ENCODE peak calls at places on chromosomes 2 and 18, in five cellular contexts. B, Z, M, I and Q are unnamed samples.

GRCh38 chr2:201779996-201780673 is 598 bp downstream of the ALS2 start:
- DNase-seq in Z (peak; percentile 39), B (no peak), M (peak; percentile 54), I (no peak), Q (no peak)

GRCh38 chr2:191231995-191232394 is 13.2 kb upstream of the MYO1B start:
- DNase-seq in I (no peak), M (no peak), B (no peak), Z (no peak), Q (no peak)

GRCh38 chr2:72008608-72009007 is 139.1 kb downstream of the CYP26B1 start:
- DNase-seq in I (no peak), Z (no peak), B (no peak), M (no peak), Q (no peak)

GRCh38 chr18:79511671-79512301 is 116.1 kb downstream of the NFATC1 start:
- DNase-seq in Z (peak; percentile 5), I (no peak), B (no peak), M (no peak), Q (no peak)

GRCh38 chr2:174450021-174450816 is 36.6 kb downstream of the GPR155 start:
- DNase-seq in B (no peak), M (no peak), Z (no peak), I (no peak), Q (no peak)

GRCh38 chr18:3486514-3486913 is 36.5 kb downstream of the TGIF1 start:
- DNase-seq in Z (no peak), B (no peak), M (no peak), I (no peak), Q (no peak)

GRCh38 chr2:16700566-16701259 is 35.1 kb upstream of the CYRIA start:
- DNase-seq in M (no peak), B (no peak), I (no peak), Z (no peak), Q (no peak)

GRCh38 chr18:63606526-63606925 is 19.4 kb downstream of the SERPINB13 start:
- DNase-seq in Z (no peak), I (no peak), B (no peak), M (no peak), Q (no peak)

GRCh38 chr2:240644171-240644651 is 18.9 kb downstream of the GPR35 start:
- DNase-seq in Z (no peak), I (no peak), B (no peak), M (peak; percentile 61), Q (no peak)

GRCh38 chr2:210620456-210620855 is 64.1 kb downstream of the CPS1 start:
- DNase-seq in I (no peak), M (no peak), B (no peak), Z (no peak), Q (no peak)

GRCh38 chr18:51278045-51278649 is 80.7 kb upstream of the MEX3C start:
- DNase-seq in I (no peak), M (peak; percentile 74), B (peak; percentile 31), Z (peak; percentile 84), Q (peak; percentile 37)

GRCh38 chr2:161745866-161746614 is 121.8 kb downstream of the SLC4A10 start:
- DNase-seq in Z (no peak), M (no peak), B (no peak), I (no peak), Q (no peak)

GRCh38 chr2:55047677-55048299 is 2.5 kb downstream of the RTN4 start:
- DNase-seq in Z (peak; percentile 61), I (no peak), B (no peak), M (peak; percentile 64), Q (no peak)

GRCh38 chr2:101327863-101328394 is 19.4 kb upstream of the RNF149 start:
- DNase-seq in Z (no peak), M (no peak), I (no peak), B (no peak), Q (no peak)

GRCh38 chr18:47522359-47522758 is 270.9 kb upstream of the SKOR2 start:
- DNase-seq in M (no peak), Z (no peak), B (no peak), I (no peak), Q (no peak)

GRCh38 chr2:12162269-12163247 is 416.1 kb downstream of the LPIN1 start:
- DNase-seq in Z (no peak), M (no peak), I (no peak), B (no peak), Q (no peak)

GRCh38 chr2:147789720-147790119 is 55.1 kb upstream of the ACVR2A start:
- DNase-seq in Z (no peak), B (no peak), M (no peak), I (no peak), Q (no peak)

GRCh38 chr2:222799262-222799918 is 61.4 kb upstream of the ACSL3 start:
- DNase-seq in Z (no peak), I (no peak), M (no peak), B (no peak), Q (no peak)

GRCh38 chr2:239870276-239870675 is 154.9 kb downstream of the NDUFA10 start:
- DNase-seq in M (no peak), I (no peak), Z (no peak), B (no peak), Q (no peak)

GRCh38 chr2:42569116-42569711 is 782 bp downstream of the MTA3 start:
- DNase-seq in M (peak; percentile 60), B (peak; percentile 40), I (peak; percentile 3), Z (peak; percentile 56), Q (peak; percentile 16)

GRCh38 chr2:46657042-46657504 is 177.7 kb downstream of the TMEM247 start:
- DNase-seq in Z (peak; percentile 77), B (peak; percentile 40), I (no peak), M (peak; percentile 56), Q (no peak)

GRCh38 chr2:20513946-20514345 is 67.1 kb downstream of the RHOB start:
- DNase-seq in Z (no peak), I (no peak), B (no peak), M (no peak), Q (no peak)

GRCh38 chr2:121529439-121530209 is 1.1 kb upstream of the RNU4ATAC start:
- DNase-seq in Z (peak; percentile 74), I (no peak), B (peak; percentile 79), M (peak; percentile 91), Q (peak; percentile 52)

GRCh38 chr2:119252186-119253113 is 28.8 kb downstream of the STEAP3 start:
- DNase-seq in Z (no peak), B (no peak), I (no peak), M (no peak), Q (no peak)

GRCh38 chr2:138035597-138036217 is 71.4 kb downstream of the HNMT start:
- DNase-seq in I (no peak), Z (no peak), B (no peak), M (no peak), Q (no peak)

GRCh38 chr2:212842544-212843185 is 304.1 kb upstream of the ERBB4 start:
- DNase-seq in M (peak; percentile 25), I (no peak), B (no peak), Z (no peak), Q (no peak)

GRCh38 chr2:235384624-235385023 is 109.2 kb upstream of the AGAP1 start:
- DNase-seq in I (no peak), Z (peak; percentile 15), M (no peak), B (no peak), Q (peak; percentile 80)

GRCh38 chr18:3350566-3351527 is 88.9 kb downstream of the MYL12B start:
- DNase-seq in I (no peak), B (no peak), Z (no peak), M (no peak), Q (no peak)

GRCh38 chr2:182330451-182331325 is 96.1 kb downstream of the PDE1A start:
- DNase-seq in I (no peak), Z (no peak), B (peak; percentile 35), M (no peak), Q (no peak)

DNA sequence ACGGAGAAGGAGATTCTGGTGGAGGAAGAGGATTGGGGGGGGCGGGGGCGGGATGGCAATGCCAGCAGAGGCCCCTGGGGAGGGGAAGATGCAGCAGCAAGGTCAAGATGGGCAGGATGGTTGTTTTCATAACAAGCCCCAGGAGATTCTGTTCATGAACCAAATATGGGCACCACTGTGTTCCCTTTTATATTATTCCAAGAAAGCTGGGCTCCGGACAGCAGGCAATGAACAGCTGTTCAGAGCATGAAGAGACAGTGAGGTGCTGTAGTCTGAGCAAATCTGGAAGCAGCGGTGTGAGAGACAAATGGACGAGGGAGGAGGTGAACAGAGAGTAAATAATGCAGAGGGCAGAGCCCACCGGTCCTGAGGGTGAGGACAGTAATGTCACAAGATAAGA is 20.0 kb downstream of the UXS1 start:
- DNase-seq in I (no peak), Z (no peak), M (peak; percentile 26), B (no peak), Q (no peak)
- H3K27ac ChIP-seq in I (no peak overlapping the region), Z (no peak overlapping the region), M (no peak overlapping the region), B (no peak overlapping the region), Q (no peak overlapping the region)

GRCh38 chr2:160666677-160667061 is 173.1 kb upstream of the RBMS1 start:
- DNase-seq in M (no peak), B (no peak), I (no peak), Z (no peak), Q (no peak)
- H3K27ac ChIP-seq in M (peak overlapping the region; percentile 7), B (peak overlapping the region; percentile 60), I (no peak overlapping the region), Z (no peak overlapping the region), Q (no peak overlapping the region)

DNA sequence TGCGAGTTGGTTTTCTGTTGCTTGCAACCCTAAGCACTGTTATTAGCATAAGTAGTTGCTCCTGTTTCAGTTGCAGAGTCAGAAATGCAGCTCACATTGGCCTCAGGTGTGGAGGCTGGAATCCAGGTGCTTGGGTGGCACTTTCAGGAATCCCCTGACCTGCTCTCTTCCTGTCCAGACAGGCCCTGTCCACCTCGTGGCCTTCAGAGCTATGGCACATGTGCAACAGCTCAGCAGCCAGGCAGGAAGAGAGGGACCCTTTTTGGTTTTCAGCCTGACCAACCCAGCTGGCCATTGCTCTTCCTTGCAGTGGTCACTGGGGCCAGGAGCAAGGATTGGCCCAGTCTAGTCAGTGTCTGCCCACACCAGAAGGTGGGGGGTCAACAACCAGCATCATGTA is 12.7 kb downstream of the ACOXL start:
- DNase-seq in I (no peak), M (no peak), Z (no peak), B (no peak), Q (no peak)
- H3K27ac ChIP-seq in I (no peak overlapping the region), M (no peak overlapping the region), Z (no peak overlapping the region), B (no peak overlapping the region), Q (no peak overlapping the region)

DNA sequence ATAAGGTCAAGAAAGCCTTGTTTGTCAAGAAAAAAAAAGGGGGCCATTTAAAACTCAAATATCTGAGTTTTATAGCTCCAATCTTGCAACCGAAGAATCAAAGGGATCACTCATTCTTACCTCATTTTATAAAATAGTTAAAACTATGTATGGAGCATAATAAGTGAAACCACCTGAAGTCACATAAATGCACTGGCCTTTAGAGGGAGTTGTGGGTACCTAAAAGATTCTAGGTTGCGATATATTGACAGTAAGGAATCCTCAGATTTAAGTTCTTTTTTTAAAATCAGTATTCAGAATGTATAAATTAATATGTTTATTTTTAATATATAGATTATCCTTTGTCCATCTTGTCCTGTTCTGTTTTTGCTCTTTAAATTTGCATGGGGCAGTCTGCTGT is 3.4 kb downstream of the ARHGAP28 start:
- DNase-seq in I (no peak), M (no peak), Z (no peak), B (no peak), Q (no peak)
- H3K27ac ChIP-seq in I (no peak overlapping the region), M (no peak overlapping the region), Z (no peak overlapping the region), B (no peak overlapping the region), Q (no peak overlapping the region)

GRCh38 chr2:62665446-62665845 is 40.1 kb upstream of the EHBP1 start:
- DNase-seq in B (no peak), I (no peak), Z (no peak), M (no peak), Q (no peak)
- H3K27ac ChIP-seq in B (no peak overlapping the region), I (no peak overlapping the region), Z (no peak overlapping the region), M (no peak overlapping the region), Q (no peak overlapping the region)

GRCh38 chr2:88069117-88069516 is 1.5 kb downstream of the SMYD1 start:
- DNase-seq in B (no peak), M (peak; percentile 28), Z (no peak), I (no peak), Q (no peak)
- H3K27ac ChIP-seq in B (peak overlapping the region; percentile 95), M (no peak overlapping the region), Z (no peak overlapping the region), I (no peak overlapping the region), Q (no peak overlapping the region)

GRCh38 chr2:100292022-100292580 is 30.2 kb downstream of the LONRF2 start:
- DNase-seq in I (peak; percentile 8), B (no peak), M (peak; percentile 9), Z (peak; percentile 85), Q (no peak)
- H3K27ac ChIP-seq in I (no peak overlapping the region), B (no peak overlapping the region), M (no peak overlapping the region), Z (peak overlapping the region; percentile 52), Q (peak overlapping the region; percentile 49)